ENCODE peak calls at places on chromosomes 3 and 15, in ten cellular contexts. N is cardiac muscle cell; Q is psoas muscle; G is H9; C is OCI-LY7; S is suprapubic skin; L is left ventricle myocardium inferior; B is transverse colon; D is fibroblast of lung; U is CD8-positive, alpha-beta T cell. M is an unnamed sample. For H3K9me3 and H3K4me1, the result is how much of the 10 kb centered on the place peaks cover.

GRCh38 chr15:28956491-28956890 is 70.7 kb downstream of the APBA2 start:
- DNase-seq in D (no peak), L (no peak), U (no peak), G (no peak), C (no peak), Q (no peak), S (no peak), N (no peak), B (no peak), M (peak)

GRCh38 chr3:131282379-131282778 is 99.2 kb upstream of the NUDT16 start:
- DNase-seq in U (no peak), C (no peak), D (no peak), S (no peak), G (no peak), L (no peak), N (peak), B (no peak), Q (no peak), M (no peak)

GRCh38 chr3:51657234-51657633 is 13.8 kb upstream of the TEX264 start:
- DNase-seq in S (no peak), Q (no peak), C (no peak), G (no peak), B (no peak), U (no peak), L (no peak), N (no peak), D (no peak), M (no peak)

GRCh38 chr15:29638011-29638410 is 184.3 kb downstream of the TJP1 start:
- DNase-seq in C (no peak), N (no peak), Q (no peak), D (no peak), S (no peak), B (no peak), U (no peak), G (no peak), L (no peak), M (no peak)

GRCh38 chr3:23665741-23666140 is 140.0 kb upstream of the UBE2E1 start:
- DNase-seq in C (no peak), B (no peak), U (no peak), L (no peak), S (no peak), D (peak), N (no peak), G (no peak), Q (no peak), M (no peak)

GRCh38 chr3:185968168-185968567 is 30.4 kb upstream of the TRA2B start:
- DNase-seq in S (no peak), D (no peak), G (no peak), L (no peak), B (no peak), C (no peak), Q (no peak), U (no peak), N (no peak), M (no peak)

GRCh38 chr3:8970971-8971589 is 7.8 kb upstream of the RAD18 start:
- DNase-seq in U (peak), C (peak), L (no peak), S (no peak), N (peak), G (no peak), Q (no peak), D (peak), B (peak), M (peak)

GRCh38 chr3:140292684-140293083 is 357.7 kb downstream of the CLSTN2 start:
- DNase-seq in L (peak), G (no peak), U (no peak), S (no peak), B (no peak), C (no peak), Q (peak), N (no peak), D (no peak), M (no peak)

GRCh38 chr15:70628542-70628941 is 134.8 kb downstream of the UACA start:
- DNase-seq in Q (no peak), N (no peak), L (no peak), G (no peak), U (no peak), C (no peak), D (no peak), B (no peak), S (no peak), M (no peak)

GRCh38 chr3:30123224-30123623 is 483.2 kb upstream of the TGFBR2 start:
- DNase-seq in Q (no peak), B (no peak), S (no peak), U (no peak), L (no peak), D (no peak), C (no peak), G (no peak), N (no peak), M (no peak)

GRCh38 chr3:76065975-76066374 is 280.6 kb upstream of the ZNF717 start:
- DNase-seq in S (no peak), B (no peak), L (no peak), C (no peak), U (no peak), G (no peak), N (no peak), D (peak), Q (no peak), M (no peak)

DNA sequence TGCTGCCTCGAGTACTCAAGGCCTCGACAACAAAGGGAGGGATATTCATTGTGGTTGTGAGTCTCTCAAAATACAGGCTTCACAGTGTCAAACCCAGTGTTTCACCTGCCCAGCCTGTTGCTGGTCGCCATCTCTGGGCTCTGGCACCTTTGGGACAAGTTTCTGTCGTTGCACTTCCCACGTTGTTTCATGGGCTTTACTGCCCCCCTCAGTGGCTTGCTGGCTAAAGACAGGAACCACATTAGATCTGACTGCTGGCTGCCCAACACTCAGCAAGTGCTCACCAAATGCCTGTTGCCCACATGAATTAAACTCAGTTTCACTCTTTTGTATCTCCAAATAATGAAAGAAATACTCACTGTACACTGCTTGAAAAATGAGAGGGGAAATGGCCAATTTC is 27.6 kb downstream of the FOXL2 start:
- DNase-seq in G (no peak), S (no peak), B (no peak), C (no peak), Q (no peak), D (no peak), N (no peak), U (no peak), L (no peak), M (no peak)
- TF ChIP-seq CTCF in G (peak), S (no peak), B (no peak), C (peak), Q (no peak), D (no peak), N (no peak), U (no peak), L (no peak), M (peak)

GRCh38 chr15:25106209-25106608 is 151.4 kb downstream of the SNRPN start:
- DNase-seq in Q (no peak), B (no peak), D (no peak), C (no peak), S (no peak), G (no peak), U (no peak), N (no peak), L (no peak), M (no peak)
- H3K9me3 ChIP-seq in Q (under half), B (half or more), D (under half), C (under half), S (under half), G (under half), U (under half), N (under half), L (half or more), M (under half)

DNA sequence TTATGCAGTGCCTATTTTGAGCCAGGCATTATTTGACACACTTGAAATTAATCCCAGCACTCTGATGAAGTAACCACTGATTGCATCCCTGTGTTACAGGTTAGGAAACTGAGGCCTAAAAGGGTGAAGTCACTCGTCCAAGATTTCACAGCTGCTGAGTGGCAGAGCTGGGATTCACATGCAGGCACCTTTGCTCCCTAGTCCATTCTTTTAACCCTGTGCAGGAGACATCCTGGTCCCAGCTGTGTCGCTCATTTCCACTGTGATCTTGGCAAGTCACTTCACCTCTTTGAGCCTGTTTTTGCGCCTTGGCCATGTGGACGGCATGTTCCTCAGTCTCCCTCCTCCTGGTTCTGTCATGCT is 70.5 kb downstream of the SMAD6 start:
- DNase-seq in U (no peak), D (no peak), B (no peak), L (no peak), S (no peak), G (no peak), Q (no peak), N (no peak), C (no peak), M (no peak)
- H3K4me1 ChIP-seq in U (under half), D (under half), B (half or more), L (half or more), S (under half), G (under half), Q (under half), N (half or more), C (under half), M (under half)

DNA sequence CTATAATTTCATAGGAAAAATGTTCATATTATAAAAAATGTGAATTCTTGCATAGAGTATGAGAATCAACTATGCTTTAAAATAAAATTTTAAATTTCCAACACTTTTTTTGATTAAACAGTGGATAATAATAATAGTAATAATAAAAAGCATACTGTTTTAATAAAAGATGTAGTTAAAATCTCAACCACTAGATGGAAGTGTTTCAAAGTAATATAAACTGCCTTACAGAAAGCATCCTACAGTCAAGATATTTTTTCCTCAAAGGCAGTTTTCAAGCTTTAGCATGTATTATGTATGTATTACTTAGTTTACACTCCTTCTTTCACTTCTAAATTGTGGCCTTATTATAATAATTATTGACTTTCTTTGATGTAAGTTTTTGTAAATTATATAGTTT is 217.5 kb downstream of the CHL1 start:
- DNase-seq in U (no peak), Q (no peak), L (no peak), G (no peak), B (no peak), D (peak), C (peak), S (no peak), N (peak), M (no peak)
- TF ChIP-seq CTCF in U (no peak), Q (peak), L (peak), G (peak), B (peak), D (peak), C (peak), S (no peak), N (peak), M (peak)

GRCh38 chr15:87817553-87817952 is 439.0 kb downstream of the NTRK3 start:
- DNase-seq in C (no peak), D (no peak), Q (no peak), S (no peak), L (no peak), U (no peak), B (no peak), N (no peak), G (no peak), M (no peak)
- H3K9me3 ChIP-seq in C (under half), D (under half), Q (under half), S (under half), L (under half), U (under half), B (under half), N (under half), G (under half), M (under half)

GRCh38 chr3:170164720-170165119 is 16.8 kb downstream of the PHC3 start:
- DNase-seq in G (no peak), S (no peak), B (peak), L (no peak), D (no peak), Q (no peak), C (no peak), U (no peak), N (no peak), M (no peak)
- H3K4me1 ChIP-seq in G (under half), S (under half), B (under half), L (under half), D (under half), Q (under half), C (under half), U (under half), N (under half), M (under half)

GRCh38 chr3:191502583-191502982 is 41.6 kb downstream of the PYDC2 start:
- DNase-seq in L (no peak), U (no peak), C (peak), B (no peak), S (no peak), Q (no peak), D (no peak), G (no peak), N (peak), M (no peak)
- TF ChIP-seq CTCF in L (peak), U (no peak), C (peak), B (no peak), S (no peak), Q (no peak), D (no peak), G (peak), N (peak), M (peak)